ENCODE peak calls at places on chromosomes 13 and 19, in seven cellular contexts. V is PC-9, B is GM23338, F is esophagus muscularis mucosa, T is heart right ventricle, W is breast epithelium, S is astrocyte. M is an unnamed sample.

GRCh38 chr19:51772977-51773376 is 12.0 kb downstream of the FPR2 start:
- DNase-seq in V (no peak), B (peak; percentile 3), F (no peak), T (no peak), W (no peak), S (no peak), M (no peak)

GRCh38 chr19:18809149-18809978 is 18.3 kb upstream of the COMP start:
- DNase-seq in V (no peak), B (no peak), F (no peak), T (peak; percentile 49), W (peak; percentile 82), S (peak; percentile 42), M (no peak)

GRCh38 chr19:40702337-40703012 is 12.0 kb upstream of the NUMBL start:
- DNase-seq in V (no peak), B (peak; percentile 82), F (no peak), T (peak; percentile 59), W (no peak), S (no peak), M (no peak)

GRCh38 chr13:30892966-30893365 is 13.1 kb upstream of the MEDAG start:
- DNase-seq in V (no peak), B (peak; percentile 87), F (no peak), T (peak; percentile 57), W (no peak), S (peak; percentile 35), M (no peak)

GRCh38 chr19:30528919-30529318 is 156.7 kb downstream of the ZNF536 start:
- DNase-seq in V (no peak), B (no peak), F (no peak), T (no peak), W (no peak), S (no peak), M (no peak)

GRCh38 chr19:53884256-53884655 is 2.3 kb downstream of the PRKCG start:
- DNase-seq in V (no peak), B (no peak), F (no peak), T (no peak), W (no peak), S (no peak), M (no peak)

GRCh38 chr13:28220166-28220565 is 81.8 kb downstream of the PAN3 start:
- DNase-seq in V (no peak), B (no peak), F (no peak), T (no peak), W (no peak), S (peak; percentile 7), M (no peak)

GRCh38 chr19:1651548-1652394 is 644 bp downstream of the TCF3 start:
- DNase-seq in V (no peak), B (peak; percentile 58), F (no peak), T (peak; percentile 50), W (peak; percentile 34), S (no peak), M (peak; percentile 78)

GRCh38 chr19:31015778-31016177 is 333.5 kb downstream of the TSHZ3 start:
- DNase-seq in V (no peak), B (no peak), F (no peak), T (no peak), W (no peak), S (no peak), M (no peak)

GRCh38 chr19:39355253-39355652 is 13.0 kb downstream of the SAMD4B start:
- DNase-seq in V (no peak), B (no peak), F (no peak), T (no peak), W (no peak), S (no peak), M (no peak)

GRCh38 chr13:80742027-80742426 is 401.1 kb upstream of the SPRY2 start:
- DNase-seq in V (no peak), B (no peak), F (no peak), T (no peak), W (no peak), S (no peak), M (no peak)

GRCh38 chr19:18418034-18418724 is 1.0 kb upstream of the SSBP4 start:
- DNase-seq in V (no peak), B (no peak), F (no peak), T (no peak), W (no peak), S (no peak), M (peak; percentile 83)

GRCh38 chr13:98004107-98004506 is 50.6 kb downstream of the IPO5 start:
- DNase-seq in V (no peak), B (no peak), F (no peak), T (no peak), W (no peak), S (peak; percentile 75), M (no peak)

GRCh38 chr19:20422616-20423205 is 142.9 kb downstream of the ZNF737 start:
- DNase-seq in V (no peak), B (no peak), F (no peak), T (no peak), W (peak; percentile 20), S (no peak), M (no peak)

GRCh38 chr19:41263042-41263849 is 926 bp upstream of the HNRNPUL1 start:
- DNase-seq in V (no peak), B (peak; percentile 33), F (peak; percentile 95), T (peak; percentile 63), W (peak; percentile 71), S (peak; percentile 81), M (peak; percentile 83)

GRCh38 chr19:12788025-12788681 is 3.1 kb upstream of the JUNB start:
- DNase-seq in V (no peak), B (no peak), F (no peak), T (no peak), W (no peak), S (no peak), M (no peak)

GRCh38 chr13:113113846-113114271 is 8.3 kb downstream of the F7 start:
- DNase-seq in V (no peak), B (no peak), F (no peak), T (no peak), W (no peak), S (no peak), M (peak; percentile 46)

GRCh38 chr19:11017275-11018035 is 56.6 kb downstream of the SMARCA4 start:
- DNase-seq in V (peak; percentile 28), B (no peak), F (no peak), T (no peak), W (no peak), S (no peak), M (no peak)

GRCh38 chr13:101019126-101019525 is 344.5 kb upstream of the TMTC4 start:
- DNase-seq in V (no peak), B (no peak), F (no peak), T (no peak), W (no peak), S (peak; percentile 32), M (no peak)

GRCh38 chr19:55325172-55325571 is at the start of gene TMEM150B:
- DNase-seq in V (no peak), B (no peak), F (no peak), T (no peak), W (no peak), S (no peak), M (no peak)
- H3K27ac ChIP-seq in V (no peak within 1 kb of the TSS), B (no peak within 1 kb of the TSS), F (peak within 1 kb of the TSS; percentile 43), T (no peak within 1 kb of the TSS), W (no peak within 1 kb of the TSS), S (no peak within 1 kb of the TSS), M (peak within 1 kb of the TSS; percentile 55)

GRCh38 chr19:620166-620862 is 13.0 kb downstream of the POLRMT start:
- DNase-seq in V (no peak), B (no peak), F (no peak), T (no peak), W (no peak), S (no peak), M (no peak)
- H3K4me3 ChIP-seq in V (no peak overlapping the region), B (no peak overlapping the region), F (no peak overlapping the region), T (no peak overlapping the region), W (no peak overlapping the region), S (no peak overlapping the region), M (no peak overlapping the region)

GRCh38 chr13:26587251-26587650 is 29.8 kb downstream of the WASF3 start:
- DNase-seq in V (no peak), B (no peak), F (no peak), T (no peak), W (no peak), S (no peak), M (no peak)
- H3K4me1 ChIP-seq in V (no peaks in the 10 kb centered on the region), B (peaks cover 27% of the 10 kb centered on the region), F (peaks cover 10% of the 10 kb centered on the region), T (no peaks in the 10 kb centered on the region), W (no peaks in the 10 kb centered on the region), S (peaks cover 29% of the 10 kb centered on the region), M (no peaks in the 10 kb centered on the region)

GRCh38 chr19:47105874-47106273 is 7.7 kb downstream of the ZC3H4 start:
- DNase-seq in V (no peak), B (no peak), F (no peak), T (no peak), W (no peak), S (no peak), M (no peak)

GRCh38 chr19:47106819-47107200 is 6.8 kb downstream of the ZC3H4 start:
- DNase-seq in V (no peak), B (no peak), F (no peak), T (no peak), W (no peak), S (peak; percentile 47), M (no peak)

GRCh38 chr19:47107953-47108746 is 5.4 kb downstream of the ZC3H4 start:
- DNase-seq in V (no peak), B (no peak), F (no peak), T (no peak), W (no peak), S (peak; percentile 60), M (no peak)

GRCh38 chr19:47109177-47109540 is 4.4 kb downstream of the ZC3H4 start:
- DNase-seq in V (no peak), B (no peak), F (no peak), T (no peak), W (no peak), S (no peak), M (no peak)

DNA sequence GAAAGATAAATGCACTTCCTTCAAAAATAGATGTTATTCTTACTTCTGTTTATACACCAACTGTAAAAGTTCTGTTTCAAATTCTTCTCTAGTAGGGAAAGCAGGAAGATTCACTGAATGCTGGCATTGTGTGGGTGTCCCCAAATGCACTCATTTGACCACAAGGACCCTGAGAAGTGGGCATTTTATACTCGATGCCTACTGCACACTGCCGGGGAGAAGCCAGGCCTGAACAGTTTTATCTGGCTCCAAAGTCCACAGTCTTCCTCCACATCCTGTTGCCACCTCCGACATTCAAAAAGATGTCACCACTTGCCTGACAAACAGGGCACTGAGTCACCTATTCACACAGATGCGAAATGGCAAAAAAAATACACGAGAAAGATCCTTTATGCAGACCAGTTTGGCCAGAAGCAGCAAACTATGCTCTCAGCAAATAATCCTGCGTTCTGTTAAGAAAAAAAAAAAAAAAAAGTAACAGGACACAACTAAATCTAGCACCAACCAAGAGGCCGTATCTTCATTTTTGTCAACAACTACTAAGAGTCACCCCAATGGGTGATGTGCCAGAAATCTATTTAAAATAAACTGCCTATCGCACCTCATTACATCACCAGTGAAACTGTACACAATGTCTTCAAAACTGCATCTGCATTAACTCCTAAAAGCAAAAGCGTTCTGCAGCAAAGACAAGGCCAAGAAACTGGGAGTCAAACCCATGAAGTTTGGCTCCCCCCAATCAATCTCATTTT is 6.2 kb downstream of the ZC3H4 start:
- DNase-seq in V (peak; percentile 57), B (no peak), F (no peak), T (no peak), W (no peak), S (peak; percentile 19), M (no peak)
- H3K27ac ChIP-seq in V (peak overlapping the region; percentile 62), B (peak overlapping the region; percentile 96), F (peak overlapping the region; percentile 100), T (peak overlapping the region; percentile 100), W (peak overlapping the region; percentile 87), S (peak overlapping the region; percentile 61), M (peak overlapping the region; percentile 68)